ENCODE peak calls at places on chromosomes 16 and 17, in six cellular contexts. E is stimulated activated CD4-positive, alpha-beta T cell treated with anti-CD3 and anti-CD28 coated beads, Interleukin-4, amount 100 ng/mL, for 4 hours; V is activated CD4-positive, alpha-beta T cell treated with anti-CD3 and anti-CD28 coated beads for 4 hours; D is endothelial cell; S is ELR; Y is GM23248. G is an unnamed sample.

GRCh38 chr16:85611455-85612190 is 1.5 kb upstream of the GSE1 start:
- DNase-seq in Y (peak; percentile 97), V (peak; percentile 55), E (peak; percentile 48), D (peak; percentile 49), S (peak; percentile 88), G (peak; percentile 50)

GRCh38 chr16:2897110-2897509 is 14.1 kb downstream of the FLYWCH2 start:
- DNase-seq in D (no peak), S (no peak), E (no peak), Y (peak; percentile 51), V (no peak), G (no peak)

GRCh38 chr16:50470687-50471086 is 77.5 kb upstream of the NKD1 start:
- DNase-seq in E (no peak), V (no peak), Y (no peak), S (no peak), D (no peak), G (no peak)

GRCh38 chr16:20915733-20916132 is 15.2 kb downstream of the LYRM1 start:
- DNase-seq in D (no peak), Y (no peak), S (no peak), E (no peak), V (no peak), G (no peak)

GRCh38 chr16:11290102-11290893 is 9.2 kb upstream of the PRM1 start:
- DNase-seq in Y (no peak), D (no peak), S (no peak), E (no peak), V (no peak), G (no peak)

GRCh38 chr16:7397901-7398300 is 65.3 kb downstream of the RBFOX1 start:
- DNase-seq in D (no peak), S (peak; percentile 6), E (no peak), Y (peak; percentile 5), V (no peak), G (no peak)

GRCh38 chr16:30122621-30123160 is 329 bp downstream of the MAPK3 start:
- DNase-seq in V (no peak), S (peak; percentile 13), D (no peak), Y (peak; percentile 40), E (no peak), G (no peak)

GRCh38 chr17:4054446-4054845 is 88.4 kb downstream of the ZZEF1 start:
- DNase-seq in E (no peak), D (no peak), Y (no peak), V (no peak), S (no peak), G (no peak)

GRCh38 chr17:77790143-77790829 is 168.2 kb upstream of the TNRC6C start:
- DNase-seq in V (no peak), D (no peak), E (no peak), S (no peak), Y (no peak), G (no peak)

GRCh38 chr16:27600386-27600785 is 50.4 kb downstream of the KATNIP start:
- DNase-seq in S (no peak), D (no peak), E (no peak), Y (no peak), V (no peak), G (no peak)

GRCh38 chr17:17146791-17147406 is 59.2 kb downstream of the PLD6 start:
- DNase-seq in D (no peak), E (no peak), Y (peak; percentile 44), V (no peak), S (peak; percentile 29), G (no peak)

GRCh38 chr17:45579529-45580495 is 89.3 kb upstream of the PLEKHM1 start:
- DNase-seq in V (no peak), E (no peak), Y (no peak), D (no peak), S (no peak), G (no peak)

GRCh38 chr17:65062168-65062915 is 5.8 kb upstream of the GNA13 start:
- DNase-seq in Y (peak; percentile 24), E (no peak), V (no peak), S (no peak), D (no peak), G (peak; percentile 79)

GRCh38 chr17:44527954-44528353 is 24.7 kb upstream of the GPATCH8 start:
- DNase-seq in D (no peak), V (no peak), Y (no peak), S (no peak), E (no peak), G (no peak)